ENCODE peak calls at places on chromosomes 12 and 14, in five cellular contexts. R is testis; S is CD8-positive, alpha-beta memory T cell; P is AG04450; D is NCI-H774. X is an unnamed sample.

GRCh38 chr14:105187935-105188524 is 6.9 kb upstream of the NUDT14 start:
- DNase-seq in R (no peak), S (no peak), P (no peak), D (peak; percentile 58), X (no peak)

GRCh38 chr12:120332041-120332440 is 4.5 kb upstream of the PLA2G1B start:
- DNase-seq in R (no peak), S (no peak), P (no peak), D (no peak), X (no peak)

GRCh38 chr14:92397140-92397815 is 74.3 kb downstream of the SLC24A4 start:
- DNase-seq in R (no peak), S (no peak), P (no peak), D (no peak), X (no peak)

GRCh38 chr12:70449074-70449757 is 83.1 kb downstream of the KCNMB4 start:
- DNase-seq in R (no peak), S (no peak), P (no peak), D (no peak), X (no peak)

GRCh38 chr14:100348779-100349708 is 25.9 kb downstream of the SLC25A47 start:
- DNase-seq in R (no peak), S (no peak), P (no peak), D (peak; percentile 78), X (no peak)

GRCh38 chr14:68547305-68548193 is 245.3 kb downstream of the ZFP36L1 start:
- DNase-seq in R (peak; percentile 67), S (no peak), P (peak; percentile 65), D (no peak), X (no peak)

GRCh38 chr14:78764240-78764639 is 594.1 kb downstream of the NRXN3 start:
- DNase-seq in R (no peak), S (no peak), P (no peak), D (no peak), X (no peak)

GRCh38 chr12:85363382-85364190 is 83.6 kb downstream of the ALX1 start:
- DNase-seq in R (peak; percentile 55), S (no peak), P (no peak), D (no peak), X (no peak)

GRCh38 chr12:65640489-65640901 is 183.8 kb upstream of the HMGA2 start:
- DNase-seq in R (no peak), S (no peak), P (no peak), D (no peak), X (no peak)

GRCh38 chr12:4997939-4998338 is 45.7 kb upstream of the KCNA5 start:
- DNase-seq in R (no peak), S (no peak), P (peak; percentile 39), D (no peak), X (no peak)

GRCh38 chr12:56377310-56377988 is 14.8 kb upstream of the APOF start:
- DNase-seq in R (no peak), S (no peak), P (no peak), D (no peak), X (no peak)

GRCh38 chr14:93086441-93087055 is 29.2 kb downstream of the ITPK1 start:
- DNase-seq in R (no peak), S (no peak), P (no peak), D (no peak), X (no peak)

GRCh38 chr12:25730489-25731349 is 177.6 kb upstream of the LMNTD1 start:
- DNase-seq in R (no peak), S (no peak), P (no peak), D (no peak), X (no peak)

GRCh38 chr14:96631621-96632362 is 129.6 kb downstream of the PAPOLA start:
- DNase-seq in R (no peak), S (no peak), P (no peak), D (no peak), X (no peak)

GRCh38 chr14:51219473-51220448 is 20.3 kb upstream of the TMX1 start:
- DNase-seq in R (peak; percentile 28), S (no peak), P (no peak), D (peak; percentile 26), X (no peak)

GRCh38 chr14:68968051-68968450 is 11.1 kb downstream of the ACTN1 start:
- DNase-seq in R (no peak), S (peak; percentile 14), P (no peak), D (no peak), X (no peak)

GRCh38 chr14:91872011-91872476 is 4.7 kb upstream of the TC2N start:
- DNase-seq in R (no peak), S (peak; percentile 38), P (no peak), D (no peak), X (peak; percentile 7)

GRCh38 chr12:119208626-119209061 is 29.9 kb downstream of the HSPB8 start:
- DNase-seq in R (no peak), S (no peak), P (no peak), D (peak; percentile 71), X (no peak)

GRCh38 chr14:73567365-73567764 is 1.6 kb upstream of the ACOT2 start:
- DNase-seq in R (no peak), S (no peak), P (no peak), D (no peak), X (no peak)

GRCh38 chr12:103801709-103802585 is 39.1 kb downstream of the NT5DC3 start:
- DNase-seq in R (no peak), S (no peak), P (no peak), D (no peak), X (no peak)

GRCh38 chr12:80792861-80793260 is 76.1 kb downstream of the MYF5 start:
- DNase-seq in R (no peak), S (no peak), P (no peak), D (no peak), X (no peak)

GRCh38 chr14:83828406-83828805 is 1701.5 kb upstream of the FLRT2 start:
- DNase-seq in R (no peak), S (no peak), P (no peak), D (no peak), X (no peak)

GRCh38 chr14:41558527-41558926 is 48.1 kb upstream of the LRFN5 start:
- DNase-seq in R (no peak), S (no peak), P (no peak), D (peak; percentile 8), X (no peak)

GRCh38 chr12:30828686-30829085 is 73.9 kb upstream of the CAPRIN2 start:
- DNase-seq in R (no peak), S (no peak), P (no peak), D (no peak), X (no peak)

GRCh38 chr12:76259071-76259470 is 89.1 kb downstream of the BBS10 start:
- DNase-seq in R (no peak), S (no peak), P (no peak), D (no peak), X (no peak)

X was measured in naive B cell.